ENCODE peak calls at places on chromosome 21, in five cellular contexts. M is IMR-90, R is stomach, K is colonic mucosa, I is heart right ventricle. U is an unnamed sample.

GRCh38 chr21:16072692-16073091 is 342.9 kb downstream of the USP25 start:
- DNase-seq in M (peak; percentile 93), R (no peak), K (no peak), I (no peak), U (no peak)

GRCh38 chr21:39851219-39851618 is 16.0 kb upstream of the PCP4 start:
- DNase-seq in M (no peak), R (no peak), K (no peak), I (no peak), U (no peak)

GRCh38 chr21:35882791-35883240 is 177.5 kb downstream of the SETD4 start:
- DNase-seq in M (peak; percentile 33), R (no peak), K (no peak), I (no peak), U (peak; percentile 36)

GRCh38 chr21:31326478-31327247 is 17.4 kb downstream of the TIAM1 start:
- DNase-seq in M (no peak), R (no peak), K (no peak), I (no peak), U (peak; percentile 8)

GRCh38 chr21:37642493-37642892 is 273.8 kb downstream of the KCNJ6 start:
- DNase-seq in M (no peak), R (no peak), K (no peak), I (no peak), U (peak; percentile 26)

GRCh38 chr21:28588997-28589396 is 403.7 kb downstream of the LTN1 start:
- DNase-seq in M (no peak), R (no peak), K (no peak), I (no peak), U (no peak)

GRCh38 chr21:40383951-40384350 is 463.0 kb downstream of the DSCAM start:
- DNase-seq in M (no peak), R (no peak), K (no peak), I (no peak), U (no peak)

GRCh38 chr21:37072239-37072987 is 458 bp downstream of the PIGP start:
- DNase-seq in M (peak; percentile 89), R (peak; percentile 58), K (peak; percentile 74), I (peak; percentile 88), U (peak; percentile 66)

GRCh38 chr21:31038376-31038775 is at the start of gene KRTAP19-8:
- DNase-seq in M (no peak), R (no peak), K (no peak), I (no peak), U (no peak)

GRCh38 chr21:40466893-40467483 is 380.0 kb downstream of the DSCAM start:
- DNase-seq in M (no peak), R (no peak), K (no peak), I (no peak), U (peak; percentile 14)

GRCh38 chr21:32813265-32813903 is 41.8 kb upstream of the PAXBP1 start:
- DNase-seq in M (no peak), R (no peak), K (no peak), I (no peak), U (peak; percentile 42)

GRCh38 chr21:14675774-14676530 is 129.8 kb upstream of the SAMSN1 start:
- DNase-seq in M (no peak), R (no peak), K (peak; percentile 31), I (no peak), U (no peak)

GRCh38 chr21:16420086-16420724 is 690.4 kb downstream of the USP25 start:
- DNase-seq in M (peak; percentile 18), R (peak; percentile 42), K (no peak), I (no peak), U (peak; percentile 66)

GRCh38 chr21:29423521-29423920 is 124.8 kb downstream of the BACH1 start:
- DNase-seq in M (no peak), R (no peak), K (no peak), I (no peak), U (no peak)

GRCh38 chr21:17476006-17476405 is 36.8 kb upstream of the CXADR start:
- DNase-seq in M (no peak), R (peak; percentile 65), K (no peak), I (no peak), U (peak; percentile 68)

GRCh38 chr21:38380391-38381137 is 117.7 kb downstream of the ERG start:
- DNase-seq in M (peak; percentile 8), R (no peak), K (no peak), I (no peak), U (no peak)

DNA sequence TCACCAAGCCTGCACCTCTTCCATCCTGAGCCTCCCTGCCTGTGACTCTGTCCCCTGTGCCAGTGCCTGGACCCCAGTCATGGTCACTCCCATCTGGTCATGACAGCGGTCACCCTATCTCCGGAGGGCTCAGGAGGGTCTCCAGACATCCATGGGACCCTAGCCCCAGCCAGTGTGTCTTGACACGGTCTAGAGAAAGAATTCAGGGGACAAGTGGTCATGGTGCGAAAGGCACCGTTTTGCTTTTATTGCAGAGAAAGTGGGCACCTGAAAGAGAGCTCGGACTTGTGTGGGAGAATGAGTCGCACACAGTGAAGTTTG is 4.7 kb upstream of the RIPK4 start:
- DNase-seq in M (no peak), R (no peak), K (no peak), I (no peak), U (no peak)
- TF ChIP-seq CTCF in M (no peak), R (no peak), K (no peak), I (no peak), U (no peak)

GRCh38 chr21:45358711-45359310 is 46.2 kb upstream of the COL18A1 start:
- DNase-seq in M (no peak), R (no peak), K (no peak), I (peak; percentile 4), U (no peak)
- H3K4me1 ChIP-seq in M (peaks cover 8% of the 10 kb centered on the region), R (peaks cover 19% of the 10 kb centered on the region), K (no peaks in the 10 kb centered on the region), I (peaks cover 32% of the 10 kb centered on the region), U (peaks cover 30% of the 10 kb centered on the region)

GRCh38 chr21:44711327-44712202 is at the start of gene TSPEAR:
- DNase-seq in M (no peak), R (no peak), K (no peak), I (no peak), U (no peak)
- H3K27me3 ChIP-seq in M (peaks cover 80% of the 10 kb centered on the region), R (peaks cover 27% of the 10 kb centered on the region), K (peaks cover 63% of the 10 kb centered on the region), I (no peaks in the 10 kb centered on the region), U (no peaks in the 10 kb centered on the region)

GRCh38 chr21:26715878-26716506 is 129.2 kb downstream of the ADAMTS1 start:
- DNase-seq in M (peak; percentile 51), R (peak; percentile 44), K (peak; percentile 41), I (no peak), U (peak; percentile 52)
- TF ChIP-seq CTCF in M (peak; percentile 66), R (peak; percentile 65), K (peak; percentile 70), I (peak; percentile 58), U (peak; percentile 67)

GRCh38 chr21:34020934-34021553 is 52.3 kb upstream of the MRPS6 start:
- DNase-seq in M (no peak), R (no peak), K (no peak), I (no peak), U (no peak)

GRCh38 chr21:34022557-34023335 is 50.6 kb upstream of the MRPS6 start:
- DNase-seq in M (no peak), R (no peak), K (no peak), I (no peak), U (no peak)

GRCh38 chr21:34021726-34022125 is 51.7 kb upstream of the MRPS6 start:
- DNase-seq in M (no peak), R (no peak), K (no peak), I (no peak), U (no peak)

GRCh38 chr21:34024382-34024693 is 49.0 kb upstream of the MRPS6 start:
- DNase-seq in M (no peak), R (no peak), K (no peak), I (no peak), U (no peak)

DNA sequence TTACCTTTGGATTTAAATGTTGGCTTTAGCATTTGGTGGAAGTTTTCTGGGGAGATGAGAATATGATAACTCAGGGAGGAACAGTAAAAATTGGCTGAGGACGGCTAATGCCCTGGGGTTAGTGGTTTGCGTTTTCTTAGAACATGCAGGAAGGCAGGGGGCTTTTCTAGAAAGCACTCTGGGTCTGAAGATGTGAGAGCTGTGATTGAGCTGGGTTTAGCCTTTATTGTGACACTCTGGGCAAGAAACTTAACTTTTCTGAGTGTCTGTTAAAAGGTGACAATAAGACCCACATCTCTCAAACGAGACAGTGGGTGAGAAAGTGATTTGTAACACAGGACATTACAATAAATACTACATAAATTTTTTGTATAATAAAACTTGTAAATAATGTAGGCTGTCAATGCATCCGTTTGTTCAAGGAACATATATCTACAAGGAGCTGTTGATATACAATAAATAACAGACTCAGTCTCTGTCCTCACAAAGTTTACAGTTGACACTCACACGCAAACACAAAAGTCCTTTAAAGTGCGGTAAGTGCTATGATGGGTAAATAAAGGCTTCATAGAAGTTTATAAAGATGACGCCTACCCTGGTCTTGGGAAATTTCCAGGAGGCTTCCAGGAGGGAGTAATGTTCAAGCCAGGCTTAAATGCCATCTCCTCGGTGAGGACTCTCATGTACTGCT is 49.5 kb upstream of the MRPS6 start:
- DNase-seq in M (no peak), R (no peak), K (no peak), I (no peak), U (no peak)
- H3K4me1 ChIP-seq in M (peaks cover 2% of the 10 kb centered on the region), R (peaks cover 20% of the 10 kb centered on the region), K (peaks cover 3% of the 10 kb centered on the region), I (peaks cover 56% of the 10 kb centered on the region), U (no peaks in the 10 kb centered on the region)

GRCh38 chr21:41500354-41500753 is 7.6 kb downstream of the TMPRSS2 start:
- DNase-seq in M (no peak), R (no peak), K (no peak), I (no peak), U (no peak)

GRCh38 chr21:41500931-41501381 is 7.0 kb downstream of the TMPRSS2 start:
- DNase-seq in M (no peak), R (peak; percentile 74), K (peak; percentile 79), I (no peak), U (peak; percentile 67)

GRCh38 chr21:41499920-41500319 is 8.0 kb downstream of the TMPRSS2 start:
- DNase-seq in M (no peak), R (no peak), K (no peak), I (no peak), U (no peak)

GRCh38 chr21:41503331-41503730 is 4.6 kb downstream of the TMPRSS2 start:
- DNase-seq in M (no peak), R (no peak), K (no peak), I (no peak), U (no peak)

DNA sequence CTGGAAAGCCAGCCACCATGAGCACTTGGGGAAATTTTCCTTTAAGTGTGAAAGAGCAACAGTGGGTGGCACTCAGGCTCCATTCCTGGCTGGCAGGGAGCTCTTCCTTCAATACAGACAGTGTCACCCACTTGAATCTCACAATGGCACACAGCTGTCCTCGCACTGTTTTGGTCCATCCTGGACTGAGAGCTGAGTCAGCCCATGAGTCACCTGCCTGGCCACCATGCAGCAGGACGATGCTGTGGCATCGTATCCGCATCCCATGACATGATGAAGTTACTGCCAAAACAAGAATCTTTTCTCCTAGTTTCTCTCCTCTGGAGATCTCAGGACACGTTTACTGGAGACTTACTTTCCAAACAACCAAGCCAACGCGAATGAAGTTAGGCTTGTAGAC is 6.0 kb downstream of the TMPRSS2 start:
- DNase-seq in M (no peak), R (no peak), K (no peak), I (no peak), U (peak; percentile 52)
- H3K27me3 ChIP-seq in M (peaks cover 44% of the 10 kb centered on the region), R (no peaks in the 10 kb centered on the region), K (no peaks in the 10 kb centered on the region), I (peaks cover under 1% of the 10 kb centered on the region), U (no peaks in the 10 kb centered on the region)

DNA sequence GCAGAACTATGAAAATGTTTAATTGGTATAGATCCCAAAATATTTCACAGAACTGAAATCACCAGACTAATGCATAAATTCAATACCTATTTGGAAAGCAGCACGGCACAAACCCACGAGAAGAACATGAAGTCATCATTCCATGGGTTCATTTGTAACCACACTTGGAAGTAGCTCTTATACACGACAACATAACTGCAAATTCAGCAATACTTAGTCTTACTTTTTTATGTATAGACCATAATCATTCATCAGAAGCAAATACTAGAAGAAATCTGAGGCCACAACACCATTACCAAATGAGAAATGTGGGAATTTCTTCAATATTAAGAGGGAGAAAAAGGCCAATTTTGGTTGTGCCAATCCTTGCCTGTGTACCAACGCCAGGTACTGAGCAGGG is 4.2 kb upstream of the UBE2G2 start:
- DNase-seq in M (no peak), R (no peak), K (no peak), I (no peak), U (no peak)
- TF ChIP-seq CTCF in M (no peak), R (no peak), K (no peak), I (no peak), U (no peak)